ENCODE peak calls at places on chromosomes 2 and 18, in eight cellular contexts. One of them, this sample, is unnamed.

GRCh38 chr2:239691720-239692119 is 290.9 kb upstream of the HDAC4 start:
- DNase-seq in heart left ventricle: no peak
- DNase-seq in CD4-positive, alpha-beta T cell: no peak
- DNase-seq in lower lobe of right lung: no peak
- DNase-seq in lower leg skin: no peak
- DNase-seq in A549: no peak
- DNase-seq in gastrocnemius medialis: no peak
- DNase-seq in fibroblast of lung: no peak
- DNase-seq in this sample: no peak

GRCh38 chr2:2222931-2223330 is 108.1 kb downstream of the MYT1L start:
- DNase-seq in lower lobe of right lung: no peak
- DNase-seq in fibroblast of lung: no peak
- DNase-seq in heart left ventricle: no peak
- DNase-seq in lower leg skin: no peak
- DNase-seq in A549: no peak
- DNase-seq in gastrocnemius medialis: no peak
- DNase-seq in CD4-positive, alpha-beta T cell: no peak
- DNase-seq in this sample: no peak

GRCh38 chr2:97728091-97728596 is 14.8 kb downstream of the ZAP70 start:
- DNase-seq in lower lobe of right lung: no peak
- DNase-seq in CD4-positive, alpha-beta T cell: no peak
- DNase-seq in gastrocnemius medialis: no peak
- DNase-seq in A549: no peak
- DNase-seq in fibroblast of lung: peak
- DNase-seq in lower leg skin: peak
- DNase-seq in heart left ventricle: no peak
- DNase-seq in this sample: peak

GRCh38 chr2:205494856-205495255 is 187.4 kb upstream of the NRP2 start:
- DNase-seq in lower lobe of right lung: no peak
- DNase-seq in lower leg skin: no peak
- DNase-seq in A549: no peak
- DNase-seq in gastrocnemius medialis: no peak
- DNase-seq in heart left ventricle: no peak
- DNase-seq in fibroblast of lung: peak
- DNase-seq in CD4-positive, alpha-beta T cell: no peak
- DNase-seq in this sample: no peak

GRCh38 chr18:65735166-65735565 is 15.6 kb upstream of the CDH7 start:
- DNase-seq in A549: no peak
- DNase-seq in gastrocnemius medialis: no peak
- DNase-seq in heart left ventricle: no peak
- DNase-seq in CD4-positive, alpha-beta T cell: no peak
- DNase-seq in lower lobe of right lung: no peak
- DNase-seq in lower leg skin: no peak
- DNase-seq in fibroblast of lung: no peak
- DNase-seq in this sample: no peak

GRCh38 chr2:1993711-1994682 is 249.7 kb upstream of the PXDN start:
- DNase-seq in A549: no peak
- DNase-seq in CD4-positive, alpha-beta T cell: no peak
- DNase-seq in lower leg skin: no peak
- DNase-seq in heart left ventricle: no peak
- DNase-seq in lower lobe of right lung: no peak
- DNase-seq in gastrocnemius medialis: no peak
- DNase-seq in fibroblast of lung: peak
- DNase-seq in this sample: no peak

GRCh38 chr2:45329045-45329677 is 281.9 kb downstream of the SRBD1 start:
- DNase-seq in heart left ventricle: no peak
- DNase-seq in CD4-positive, alpha-beta T cell: no peak
- DNase-seq in lower lobe of right lung: no peak
- DNase-seq in A549: peak
- DNase-seq in lower leg skin: no peak
- DNase-seq in gastrocnemius medialis: no peak
- DNase-seq in fibroblast of lung: peak
- DNase-seq in this sample: no peak

GRCh38 chr2:159933727-159934049 is 128.7 kb downstream of the PLA2R1 start:
- DNase-seq in lower leg skin: no peak
- DNase-seq in heart left ventricle: no peak
- DNase-seq in fibroblast of lung: peak
- DNase-seq in lower lobe of right lung: no peak
- DNase-seq in CD4-positive, alpha-beta T cell: no peak
- DNase-seq in gastrocnemius medialis: no peak
- DNase-seq in A549: no peak
- DNase-seq in this sample: no peak

GRCh38 chr18:51195602-51196115 is 1.8 kb downstream of the MEX3C start:
- DNase-seq in fibroblast of lung: peak
- DNase-seq in gastrocnemius medialis: no peak
- DNase-seq in lower leg skin: no peak
- DNase-seq in heart left ventricle: no peak
- DNase-seq in CD4-positive, alpha-beta T cell: no peak
- DNase-seq in A549: peak
- DNase-seq in lower lobe of right lung: no peak
- DNase-seq in this sample: no peak

GRCh38 chr2:78245394-78246140 is 723.4 kb upstream of the LRRTM4 start:
- DNase-seq in fibroblast of lung: no peak
- DNase-seq in lower lobe of right lung: no peak
- DNase-seq in CD4-positive, alpha-beta T cell: no peak
- DNase-seq in heart left ventricle: no peak
- DNase-seq in gastrocnemius medialis: no peak
- DNase-seq in lower leg skin: no peak
- DNase-seq in A549: no peak
- DNase-seq in this sample: no peak

GRCh38 chr2:223599646-223600009 is 2.5 kb downstream of the SCG2 start:
- DNase-seq in gastrocnemius medialis: no peak
- DNase-seq in lower lobe of right lung: no peak
- DNase-seq in heart left ventricle: no peak
- DNase-seq in lower leg skin: no peak
- DNase-seq in CD4-positive, alpha-beta T cell: no peak
- DNase-seq in fibroblast of lung: no peak
- DNase-seq in A549: no peak
- DNase-seq in this sample: no peak

GRCh38 chr2:202032841-202033316 is 776 bp upstream of the FZD7 start:
- DNase-seq in A549: peak
- DNase-seq in lower leg skin: peak
- DNase-seq in gastrocnemius medialis: peak
- DNase-seq in fibroblast of lung: peak
- DNase-seq in heart left ventricle: peak
- DNase-seq in CD4-positive, alpha-beta T cell: no peak
- DNase-seq in lower lobe of right lung: peak
- DNase-seq in this sample: no peak

GRCh38 chr2:21258082-21258481 is 134.3 kb downstream of the TDRD15 start:
- DNase-seq in lower leg skin: no peak
- DNase-seq in fibroblast of lung: no peak
- DNase-seq in CD4-positive, alpha-beta T cell: no peak
- DNase-seq in gastrocnemius medialis: no peak
- DNase-seq in heart left ventricle: no peak
- DNase-seq in A549: no peak
- DNase-seq in lower lobe of right lung: no peak
- DNase-seq in this sample: no peak

GRCh38 chr2:180520816-180521595 is 459.4 kb upstream of the UBE2E3 start:
- DNase-seq in lower lobe of right lung: no peak
- DNase-seq in A549: peak
- DNase-seq in gastrocnemius medialis: no peak
- DNase-seq in heart left ventricle: no peak
- DNase-seq in CD4-positive, alpha-beta T cell: no peak
- DNase-seq in fibroblast of lung: peak
- DNase-seq in lower leg skin: no peak
- DNase-seq in this sample: no peak

GRCh38 chr2:180516204-180516603 is 464.2 kb upstream of the UBE2E3 start:
- DNase-seq in A549: no peak
- DNase-seq in lower leg skin: no peak
- DNase-seq in lower lobe of right lung: no peak
- DNase-seq in fibroblast of lung: no peak
- DNase-seq in gastrocnemius medialis: no peak
- DNase-seq in heart left ventricle: no peak
- DNase-seq in CD4-positive, alpha-beta T cell: no peak
- DNase-seq in this sample: no peak

GRCh38 chr2:180519276-180519675 is 461.1 kb upstream of the UBE2E3 start:
- DNase-seq in lower leg skin: no peak
- DNase-seq in lower lobe of right lung: no peak
- DNase-seq in A549: peak
- DNase-seq in gastrocnemius medialis: no peak
- DNase-seq in CD4-positive, alpha-beta T cell: no peak
- DNase-seq in fibroblast of lung: peak
- DNase-seq in heart left ventricle: no peak
- DNase-seq in this sample: no peak

GRCh38 chr2:180523629-180524340 is 456.6 kb upstream of the UBE2E3 start:
- DNase-seq in heart left ventricle: no peak
- DNase-seq in lower leg skin: peak
- DNase-seq in fibroblast of lung: peak
- DNase-seq in A549: peak
- DNase-seq in gastrocnemius medialis: no peak
- DNase-seq in CD4-positive, alpha-beta T cell: no peak
- DNase-seq in lower lobe of right lung: no peak
- DNase-seq in this sample: no peak

GRCh38 chr2:180520206-180520605 is 460.2 kb upstream of the UBE2E3 start:
- DNase-seq in gastrocnemius medialis: no peak
- DNase-seq in lower leg skin: no peak
- DNase-seq in heart left ventricle: no peak
- DNase-seq in lower lobe of right lung: no peak
- DNase-seq in fibroblast of lung: peak
- DNase-seq in A549: no peak
- DNase-seq in CD4-positive, alpha-beta T cell: no peak
- DNase-seq in this sample: no peak
- TF ChIP-seq CTCF in gastrocnemius medialis: no peak
- TF ChIP-seq CTCF in lower leg skin: no peak
- TF ChIP-seq CTCF in heart left ventricle: no peak
- TF ChIP-seq CTCF in lower lobe of right lung: no peak
- TF ChIP-seq CTCF in fibroblast of lung: no peak
- TF ChIP-seq CTCF in A549: peak
- TF ChIP-seq CTCF in CD4-positive, alpha-beta T cell: no peak
- TF ChIP-seq CTCF in this sample: peak

GRCh38 chr2:127025357-127026062 is 81.4 kb downstream of the BIN1 start:
- DNase-seq in A549: peak
- DNase-seq in CD4-positive, alpha-beta T cell: peak
- DNase-seq in lower lobe of right lung: peak
- DNase-seq in fibroblast of lung: peak
- DNase-seq in heart left ventricle: peak
- DNase-seq in gastrocnemius medialis: no peak
- DNase-seq in lower leg skin: no peak
- DNase-seq in this sample: no peak

GRCh38 chr2:127027715-127028114 is 79.2 kb downstream of the BIN1 start:
- DNase-seq in A549: no peak
- DNase-seq in gastrocnemius medialis: no peak
- DNase-seq in lower leg skin: no peak
- DNase-seq in fibroblast of lung: no peak
- DNase-seq in lower lobe of right lung: no peak
- DNase-seq in heart left ventricle: no peak
- DNase-seq in CD4-positive, alpha-beta T cell: no peak
- DNase-seq in this sample: no peak

GRCh38 chr2:127022817-127023216 is 84.1 kb downstream of the BIN1 start:
- DNase-seq in gastrocnemius medialis: no peak
- DNase-seq in A549: no peak
- DNase-seq in heart left ventricle: no peak
- DNase-seq in fibroblast of lung: no peak
- DNase-seq in lower leg skin: no peak
- DNase-seq in CD4-positive, alpha-beta T cell: no peak
- DNase-seq in lower lobe of right lung: no peak
- DNase-seq in this sample: no peak

GRCh38 chr2:127023504-127023903 is 83.5 kb downstream of the BIN1 start:
- DNase-seq in CD4-positive, alpha-beta T cell: no peak
- DNase-seq in lower leg skin: no peak
- DNase-seq in lower lobe of right lung: no peak
- DNase-seq in gastrocnemius medialis: no peak
- DNase-seq in heart left ventricle: no peak
- DNase-seq in A549: no peak
- DNase-seq in fibroblast of lung: no peak
- DNase-seq in this sample: no peak

GRCh38 chr2:127024769-127025356 is 82.1 kb downstream of the BIN1 start:
- DNase-seq in A549: peak
- DNase-seq in lower lobe of right lung: no peak
- DNase-seq in heart left ventricle: no peak
- DNase-seq in lower leg skin: no peak
- DNase-seq in gastrocnemius medialis: no peak
- DNase-seq in fibroblast of lung: no peak
- DNase-seq in CD4-positive, alpha-beta T cell: no peak
- DNase-seq in this sample: no peak
- TF ChIP-seq CTCF in A549: no peak
- TF ChIP-seq CTCF in lower lobe of right lung: no peak
- TF ChIP-seq CTCF in heart left ventricle: no peak
- TF ChIP-seq CTCF in lower leg skin: no peak
- TF ChIP-seq CTCF in gastrocnemius medialis: no peak
- TF ChIP-seq CTCF in fibroblast of lung: no peak
- TF ChIP-seq CTCF in CD4-positive, alpha-beta T cell: no peak
- TF ChIP-seq CTCF in this sample: no peak

GRCh38 chr2:232949016-232949415 is 64.0 kb downstream of the NGEF start:
- DNase-seq in heart left ventricle: no peak
- DNase-seq in CD4-positive, alpha-beta T cell: no peak
- DNase-seq in gastrocnemius medialis: no peak
- DNase-seq in A549: no peak
- DNase-seq in lower leg skin: no peak
- DNase-seq in lower lobe of right lung: no peak
- DNase-seq in fibroblast of lung: no peak
- DNase-seq in this sample: no peak

GRCh38 chr2:232950776-232951175 is 62.3 kb downstream of the NGEF start:
- DNase-seq in lower leg skin: no peak
- DNase-seq in heart left ventricle: no peak
- DNase-seq in gastrocnemius medialis: no peak
- DNase-seq in fibroblast of lung: peak
- DNase-seq in lower lobe of right lung: no peak
- DNase-seq in A549: no peak
- DNase-seq in CD4-positive, alpha-beta T cell: no peak
- DNase-seq in this sample: no peak

GRCh38 chr2:232951181-232951580 is 61.9 kb downstream of the NGEF start:
- DNase-seq in heart left ventricle: no peak
- DNase-seq in gastrocnemius medialis: no peak
- DNase-seq in lower leg skin: no peak
- DNase-seq in CD4-positive, alpha-beta T cell: no peak
- DNase-seq in A549: no peak
- DNase-seq in fibroblast of lung: no peak
- DNase-seq in lower lobe of right lung: no peak
- DNase-seq in this sample: no peak

GRCh38 chr2:232954691-232955090 is 58.4 kb downstream of the NGEF start:
- DNase-seq in lower leg skin: no peak
- DNase-seq in A549: no peak
- DNase-seq in fibroblast of lung: no peak
- DNase-seq in heart left ventricle: no peak
- DNase-seq in CD4-positive, alpha-beta T cell: no peak
- DNase-seq in gastrocnemius medialis: no peak
- DNase-seq in lower lobe of right lung: no peak
- DNase-seq in this sample: peak

DNA sequence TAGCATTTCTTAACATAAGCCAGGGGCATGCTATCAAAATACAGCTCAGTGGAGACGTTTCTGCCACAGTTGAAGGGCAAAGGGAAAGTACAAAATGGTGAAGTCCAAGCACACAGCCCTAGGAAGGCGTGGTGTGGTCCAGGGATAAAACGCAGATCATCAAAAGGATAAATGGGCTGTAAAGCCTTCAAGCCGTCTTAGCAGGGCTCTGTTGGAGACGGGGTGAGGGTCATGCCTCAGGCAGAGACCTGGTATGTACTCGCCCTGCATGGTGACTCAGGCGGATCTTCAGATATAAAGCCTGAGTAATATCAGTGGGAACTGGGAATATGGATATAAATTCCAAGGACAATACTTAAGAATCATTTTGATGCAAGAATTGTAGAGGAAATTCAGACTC is 61.2 kb downstream of the NGEF start:
- DNase-seq in A549: no peak
- DNase-seq in heart left ventricle: no peak
- DNase-seq in lower lobe of right lung: no peak
- DNase-seq in CD4-positive, alpha-beta T cell: no peak
- DNase-seq in fibroblast of lung: peak
- DNase-seq in lower leg skin: no peak
- DNase-seq in gastrocnemius medialis: no peak
- DNase-seq in this sample: no peak
- TF ChIP-seq CTCF in A549: no peak
- TF ChIP-seq CTCF in heart left ventricle: no peak
- TF ChIP-seq CTCF in lower lobe of right lung: no peak
- TF ChIP-seq CTCF in CD4-positive, alpha-beta T cell: no peak
- TF ChIP-seq CTCF in fibroblast of lung: no peak
- TF ChIP-seq CTCF in lower leg skin: no peak
- TF ChIP-seq CTCF in gastrocnemius medialis: no peak
- TF ChIP-seq CTCF in this sample: no peak

GRCh38 chr2:114614599-114614998 is 172.2 kb downstream of the DPP10 start:
- DNase-seq in gastrocnemius medialis: no peak
- DNase-seq in CD4-positive, alpha-beta T cell: no peak
- DNase-seq in fibroblast of lung: no peak
- DNase-seq in lower lobe of right lung: no peak
- DNase-seq in lower leg skin: no peak
- DNase-seq in A549: no peak
- DNase-seq in heart left ventricle: no peak
- DNase-seq in this sample: no peak
- TF ChIP-seq CTCF in gastrocnemius medialis: no peak
- TF ChIP-seq CTCF in CD4-positive, alpha-beta T cell: no peak
- TF ChIP-seq CTCF in fibroblast of lung: no peak
- TF ChIP-seq CTCF in lower lobe of right lung: no peak
- TF ChIP-seq CTCF in lower leg skin: no peak
- TF ChIP-seq CTCF in A549: no peak
- TF ChIP-seq CTCF in heart left ventricle: no peak
- TF ChIP-seq CTCF in this sample: no peak